ENCODE peak calls at places on chromosomes 16 and 17, in four cellular contexts. Q is kidney, G is anterior cingulate cortex, W is fibroblast of villous mesenchyme. C is an unnamed sample.

GRCh38 chr17:49214665-49215360 is 4.3 kb downstream of the ABI3 start:
- DNase-seq in Q (no peak), G (no peak), W (no peak), C (no peak)

GRCh38 chr17:32268734-32269288 is 3.2 kb downstream of the RHBDL3 start:
- DNase-seq in Q (no peak), G (no peak), W (no peak), C (no peak)

GRCh38 chr17:78239489-78239931 is 8.1 kb downstream of the TMEM235 start:
- DNase-seq in Q (peak), G (no peak), W (no peak), C (no peak)

GRCh38 chr16:23148166-23148512 is 1.1 kb downstream of the USP31 start:
- DNase-seq in Q (no peak), G (no peak), W (no peak), C (no peak)

GRCh38 chr17:2484876-2485275 is 26.8 kb downstream of the METTL16 start:
- DNase-seq in Q (no peak), G (no peak), W (no peak), C (no peak)

GRCh38 chr16:28616636-28617035 is 6.8 kb upstream of the SULT1A1 start:
- DNase-seq in Q (no peak), G (no peak), W (no peak), C (no peak)

GRCh38 chr17:42422412-42422957 is 571 bp downstream of the CAVIN1 start:
- DNase-seq in Q (peak), G (no peak), W (peak), C (no peak)

GRCh38 chr16:68636818-68637217 is 8.3 kb upstream of the CDH3 start:
- DNase-seq in Q (no peak), G (no peak), W (no peak), C (no peak)

GRCh38 chr17:38444151-38444550 is 15.9 kb downstream of the ARHGAP23 start:
- DNase-seq in Q (peak), G (peak), W (peak), C (no peak)

GRCh38 chr17:53655591-53655990 is 167.1 kb upstream of the KIF2B start:
- DNase-seq in Q (no peak), G (no peak), W (no peak), C (no peak)

GRCh38 chr16:610513-611381 is 20.0 kb upstream of the WFIKKN1 start:
- DNase-seq in Q (peak), G (peak), W (no peak), C (no peak)

GRCh38 chr17:60249517-60249826 is 99.7 kb downstream of the CA4 start:
- DNase-seq in Q (no peak), G (no peak), W (peak), C (no peak)

GRCh38 chr16:48291303-48291702 is 44.0 kb upstream of the ABCC11 start:
- DNase-seq in Q (no peak), G (no peak), W (no peak), C (no peak)

GRCh38 chr17:2158011-2158410 is 103.1 kb downstream of the HIC1 start:
- DNase-seq in Q (no peak), G (no peak), W (peak), C (no peak)

GRCh38 chr16:3642397-3643094 is 11.9 kb upstream of the DNASE1 start:
- DNase-seq in Q (no peak), G (no peak), W (peak), C (peak)

GRCh38 chr16:75244225-75244792 is 7.1 kb downstream of the BCAR1 start:
- DNase-seq in Q (peak), G (peak), W (peak), C (no peak)

GRCh38 chr16:72561-73537 is at the start of gene RHBDF1:
- DNase-seq in Q (peak), G (no peak), W (peak), C (no peak)

GRCh38 chr17:74810699-74811485 is 34.7 kb upstream of the NAT9 start:
- DNase-seq in Q (no peak), G (peak), W (no peak), C (no peak)

GRCh38 chr17:66542183-66542966 is 240.0 kb downstream of the PRKCA start:
- DNase-seq in Q (no peak), G (no peak), W (peak), C (no peak)

GRCh38 chr17:37219876-37220608 is 155.7 kb upstream of the C17orf78 start:
- DNase-seq in Q (no peak), G (no peak), W (peak), C (no peak)

GRCh38 chr16:67648088-67648763 is 3.3 kb downstream of the CARMIL2 start:
- DNase-seq in Q (no peak), G (no peak), W (no peak), C (no peak)

GRCh38 chr17:68399638-68400403 is 57.5 kb downstream of the WIPI1 start:
- DNase-seq in Q (no peak), G (no peak), W (peak), C (no peak)

GRCh38 chr16:67529639-67530012 is 997 bp downstream of the RIPOR1 start:
- DNase-seq in Q (no peak), G (no peak), W (no peak), C (no peak)